ENCODE peak calls at places on chromosomes 2 and 18, in ten cellular contexts. One of them, this sample, is unnamed.

GRCh38 chr2:128438091-128438490 is 119.4 kb upstream of the HS6ST1 start:
- DNase-seq in uterus: peak; percentile 4
- DNase-seq in cardiac muscle cell: no peak
- DNase-seq in body of pancreas: peak; percentile 7
- DNase-seq in breast epithelium: no peak
- DNase-seq in aorta: peak; percentile 74
- DNase-seq in adipocyte: no peak
- DNase-seq in tibial artery: no peak
- DNase-seq in colonic mucosa: no peak
- DNase-seq in right lobe of liver: peak; percentile 36
- DNase-seq in this sample: no peak

GRCh38 chr18:80183273-80184050 is 63.9 kb downstream of the PARD6G start:
- DNase-seq in uterus: no peak
- DNase-seq in cardiac muscle cell: no peak
- DNase-seq in aorta: peak; percentile 13
- DNase-seq in breast epithelium: no peak
- DNase-seq in right lobe of liver: no peak
- DNase-seq in colonic mucosa: no peak
- DNase-seq in tibial artery: no peak
- DNase-seq in body of pancreas: no peak
- DNase-seq in adipocyte: peak; percentile 14
- DNase-seq in this sample: no peak

GRCh38 chr2:199851886-199852285 is 894 bp upstream of the FTCDNL1 start:
- DNase-seq in adipocyte: no peak
- DNase-seq in cardiac muscle cell: no peak
- DNase-seq in colonic mucosa: no peak
- DNase-seq in right lobe of liver: no peak
- DNase-seq in uterus: no peak
- DNase-seq in body of pancreas: no peak
- DNase-seq in tibial artery: no peak
- DNase-seq in breast epithelium: no peak
- DNase-seq in aorta: no peak
- DNase-seq in this sample: no peak

GRCh38 chr18:12621737-12622306 is 36.1 kb downstream of the SPIRE1 start:
- DNase-seq in colonic mucosa: no peak
- DNase-seq in adipocyte: peak; percentile 59
- DNase-seq in tibial artery: no peak
- DNase-seq in cardiac muscle cell: peak; percentile 38
- DNase-seq in body of pancreas: no peak
- DNase-seq in aorta: no peak
- DNase-seq in breast epithelium: no peak
- DNase-seq in right lobe of liver: no peak
- DNase-seq in uterus: no peak
- DNase-seq in this sample: no peak

GRCh38 chr18:3624818-3625716 is 175.1 kb downstream of the TGIF1 start:
- DNase-seq in adipocyte: peak; percentile 93
- DNase-seq in right lobe of liver: no peak
- DNase-seq in breast epithelium: no peak
- DNase-seq in aorta: no peak
- DNase-seq in body of pancreas: no peak
- DNase-seq in colonic mucosa: peak; percentile 55
- DNase-seq in tibial artery: no peak
- DNase-seq in cardiac muscle cell: peak; percentile 95
- DNase-seq in uterus: peak; percentile 47
- DNase-seq in this sample: peak; percentile 97

GRCh38 chr2:236341721-236342120 is 77.5 kb upstream of the ASB18 start:
- DNase-seq in colonic mucosa: no peak
- DNase-seq in tibial artery: no peak
- DNase-seq in breast epithelium: no peak
- DNase-seq in aorta: no peak
- DNase-seq in cardiac muscle cell: no peak
- DNase-seq in adipocyte: no peak
- DNase-seq in right lobe of liver: no peak
- DNase-seq in uterus: no peak
- DNase-seq in body of pancreas: no peak
- DNase-seq in this sample: no peak

GRCh38 chr2:10240161-10240681 is 62.5 kb upstream of the HPCAL1 start:
- DNase-seq in body of pancreas: no peak
- DNase-seq in cardiac muscle cell: no peak
- DNase-seq in tibial artery: no peak
- DNase-seq in right lobe of liver: peak; percentile 35
- DNase-seq in adipocyte: no peak
- DNase-seq in colonic mucosa: no peak
- DNase-seq in aorta: peak; percentile 41
- DNase-seq in uterus: no peak
- DNase-seq in breast epithelium: peak; percentile 45
- DNase-seq in this sample: no peak

GRCh38 chr2:220458051-220458450 is 830.6 kb downstream of the SLC4A3 start:
- DNase-seq in uterus: no peak
- DNase-seq in breast epithelium: no peak
- DNase-seq in body of pancreas: no peak
- DNase-seq in colonic mucosa: no peak
- DNase-seq in tibial artery: no peak
- DNase-seq in aorta: no peak
- DNase-seq in adipocyte: no peak
- DNase-seq in cardiac muscle cell: no peak
- DNase-seq in right lobe of liver: no peak
- DNase-seq in this sample: peak; percentile 23

GRCh38 chr2:238173692-238174091 is 14.9 kb downstream of the ERFE start:
- DNase-seq in tibial artery: no peak
- DNase-seq in uterus: no peak
- DNase-seq in body of pancreas: no peak
- DNase-seq in cardiac muscle cell: no peak
- DNase-seq in colonic mucosa: no peak
- DNase-seq in aorta: no peak
- DNase-seq in breast epithelium: no peak
- DNase-seq in right lobe of liver: no peak
- DNase-seq in adipocyte: no peak
- DNase-seq in this sample: no peak

GRCh38 chr2:138948070-138948539 is 167.9 kb upstream of the NXPH2 start:
- DNase-seq in right lobe of liver: no peak
- DNase-seq in uterus: no peak
- DNase-seq in adipocyte: peak; percentile 80
- DNase-seq in body of pancreas: no peak
- DNase-seq in breast epithelium: no peak
- DNase-seq in tibial artery: peak; percentile 61
- DNase-seq in colonic mucosa: no peak
- DNase-seq in aorta: no peak
- DNase-seq in cardiac muscle cell: peak; percentile 98
- DNase-seq in this sample: peak; percentile 98

GRCh38 chr2:166092889-166093288 is 34.9 kb downstream of the SCN1A start:
- DNase-seq in right lobe of liver: no peak
- DNase-seq in tibial artery: no peak
- DNase-seq in cardiac muscle cell: peak; percentile 53
- DNase-seq in uterus: no peak
- DNase-seq in colonic mucosa: no peak
- DNase-seq in body of pancreas: no peak
- DNase-seq in aorta: no peak
- DNase-seq in adipocyte: peak; percentile 42
- DNase-seq in breast epithelium: no peak
- DNase-seq in this sample: peak; percentile 5

GRCh38 chr2:62293490-62294212 is 97.7 kb downstream of the B3GNT2 start:
- DNase-seq in adipocyte: no peak
- DNase-seq in colonic mucosa: peak; percentile 95
- DNase-seq in body of pancreas: peak; percentile 92
- DNase-seq in tibial artery: peak; percentile 34
- DNase-seq in cardiac muscle cell: peak; percentile 18
- DNase-seq in uterus: peak; percentile 57
- DNase-seq in breast epithelium: peak; percentile 88
- DNase-seq in aorta: no peak
- DNase-seq in right lobe of liver: peak; percentile 90
- DNase-seq in this sample: peak; percentile 60

GRCh38 chr18:5282770-5283169 is 12.8 kb downstream of the ZBTB14 start:
- DNase-seq in cardiac muscle cell: no peak
- DNase-seq in right lobe of liver: no peak
- DNase-seq in aorta: no peak
- DNase-seq in uterus: no peak
- DNase-seq in body of pancreas: no peak
- DNase-seq in tibial artery: no peak
- DNase-seq in breast epithelium: no peak
- DNase-seq in adipocyte: no peak
- DNase-seq in colonic mucosa: no peak
- DNase-seq in this sample: no peak

GRCh38 chr2:241850544-241851324 is 8.0 kb downstream of the PDCD1 start:
- DNase-seq in tibial artery: no peak
- DNase-seq in breast epithelium: no peak
- DNase-seq in body of pancreas: no peak
- DNase-seq in uterus: no peak
- DNase-seq in adipocyte: no peak
- DNase-seq in cardiac muscle cell: no peak
- DNase-seq in colonic mucosa: no peak
- DNase-seq in aorta: peak; percentile 65
- DNase-seq in right lobe of liver: no peak
- DNase-seq in this sample: no peak

GRCh38 chr2:25257032-25257455 is 84.7 kb downstream of the DNMT3A start:
- DNase-seq in body of pancreas: no peak
- DNase-seq in tibial artery: no peak
- DNase-seq in uterus: no peak
- DNase-seq in right lobe of liver: no peak
- DNase-seq in aorta: no peak
- DNase-seq in cardiac muscle cell: peak; percentile 62
- DNase-seq in colonic mucosa: no peak
- DNase-seq in breast epithelium: no peak
- DNase-seq in adipocyte: peak; percentile 36
- DNase-seq in this sample: no peak

GRCh38 chr2:20475567-20475952 is 28.7 kb downstream of the RHOB start:
- DNase-seq in tibial artery: peak; percentile 1
- DNase-seq in breast epithelium: no peak
- DNase-seq in aorta: no peak
- DNase-seq in adipocyte: no peak
- DNase-seq in right lobe of liver: no peak
- DNase-seq in uterus: no peak
- DNase-seq in cardiac muscle cell: no peak
- DNase-seq in body of pancreas: no peak
- DNase-seq in colonic mucosa: no peak
- DNase-seq in this sample: no peak

GRCh38 chr2:218329826-218330651 is 26.6 kb upstream of the CATIP start:
- DNase-seq in tibial artery: no peak
- DNase-seq in right lobe of liver: no peak
- DNase-seq in colonic mucosa: no peak
- DNase-seq in uterus: no peak
- DNase-seq in cardiac muscle cell: no peak
- DNase-seq in breast epithelium: no peak
- DNase-seq in aorta: no peak
- DNase-seq in body of pancreas: no peak
- DNase-seq in adipocyte: no peak
- DNase-seq in this sample: no peak
- H3K4me3 ChIP-seq in tibial artery: no peak overlapping the region
- H3K4me3 ChIP-seq in right lobe of liver: no peak overlapping the region
- H3K4me3 ChIP-seq in colonic mucosa: no peak overlapping the region
- H3K4me3 ChIP-seq in uterus: no peak overlapping the region
- H3K4me3 ChIP-seq in cardiac muscle cell: no peak overlapping the region
- H3K4me3 ChIP-seq in breast epithelium: no peak overlapping the region
- H3K4me3 ChIP-seq in aorta: no peak overlapping the region
- H3K4me3 ChIP-seq in body of pancreas: no peak overlapping the region
- H3K4me3 ChIP-seq in adipocyte: no peak overlapping the region
- H3K4me3 ChIP-seq in this sample: no peak overlapping the region

GRCh38 chr18:10928971-10929373 is 220.4 kb downstream of the PIEZO2 start:
- DNase-seq in tibial artery: no peak
- DNase-seq in uterus: no peak
- DNase-seq in body of pancreas: no peak
- DNase-seq in adipocyte: peak; percentile 36
- DNase-seq in right lobe of liver: no peak
- DNase-seq in colonic mucosa: no peak
- DNase-seq in aorta: no peak
- DNase-seq in cardiac muscle cell: peak; percentile 29
- DNase-seq in breast epithelium: no peak
- DNase-seq in this sample: no peak

GRCh38 chr18:10926565-10927194 is 222.7 kb downstream of the PIEZO2 start:
- DNase-seq in breast epithelium: no peak
- DNase-seq in right lobe of liver: no peak
- DNase-seq in cardiac muscle cell: peak; percentile 68
- DNase-seq in body of pancreas: no peak
- DNase-seq in aorta: no peak
- DNase-seq in tibial artery: no peak
- DNase-seq in uterus: no peak
- DNase-seq in colonic mucosa: no peak
- DNase-seq in adipocyte: peak; percentile 12
- DNase-seq in this sample: no peak

GRCh38 chr18:10927290-10927979 is 221.9 kb downstream of the PIEZO2 start:
- DNase-seq in breast epithelium: no peak
- DNase-seq in cardiac muscle cell: peak; percentile 82
- DNase-seq in tibial artery: no peak
- DNase-seq in uterus: no peak
- DNase-seq in body of pancreas: no peak
- DNase-seq in adipocyte: peak; percentile 82
- DNase-seq in right lobe of liver: no peak
- DNase-seq in colonic mucosa: no peak
- DNase-seq in aorta: no peak
- DNase-seq in this sample: no peak

GRCh38 chr18:10930078-10930477 is 219.3 kb downstream of the PIEZO2 start:
- DNase-seq in body of pancreas: no peak
- DNase-seq in adipocyte: no peak
- DNase-seq in colonic mucosa: no peak
- DNase-seq in cardiac muscle cell: no peak
- DNase-seq in tibial artery: no peak
- DNase-seq in uterus: no peak
- DNase-seq in breast epithelium: no peak
- DNase-seq in right lobe of liver: no peak
- DNase-seq in aorta: no peak
- DNase-seq in this sample: no peak

GRCh38 chr18:10927980-10928605 is 221.3 kb downstream of the PIEZO2 start:
- DNase-seq in adipocyte: no peak
- DNase-seq in right lobe of liver: no peak
- DNase-seq in cardiac muscle cell: peak; percentile 57
- DNase-seq in aorta: no peak
- DNase-seq in tibial artery: no peak
- DNase-seq in body of pancreas: no peak
- DNase-seq in colonic mucosa: no peak
- DNase-seq in breast epithelium: no peak
- DNase-seq in uterus: no peak
- DNase-seq in this sample: no peak
- H3K36me3 ChIP-seq in adipocyte: no peaks in the 10 kb centered on the region
- H3K36me3 ChIP-seq in right lobe of liver: no peaks in the 10 kb centered on the region
- H3K36me3 ChIP-seq in cardiac muscle cell: no peaks in the 10 kb centered on the region
- H3K36me3 ChIP-seq in aorta: no peaks in the 10 kb centered on the region
- H3K36me3 ChIP-seq in tibial artery: no peaks in the 10 kb centered on the region
- H3K36me3 ChIP-seq in body of pancreas: no peaks in the 10 kb centered on the region
- H3K36me3 ChIP-seq in colonic mucosa: no peaks in the 10 kb centered on the region
- H3K36me3 ChIP-seq in breast epithelium: no peaks in the 10 kb centered on the region
- H3K36me3 ChIP-seq in uterus: no peaks in the 10 kb centered on the region
- H3K36me3 ChIP-seq in this sample: no peaks in the 10 kb centered on the region

GRCh38 chr2:207534390-207534789 is 4.6 kb downstream of the CREB1 start:
- DNase-seq in body of pancreas: no peak
- DNase-seq in uterus: no peak
- DNase-seq in tibial artery: no peak
- DNase-seq in right lobe of liver: no peak
- DNase-seq in colonic mucosa: no peak
- DNase-seq in adipocyte: no peak
- DNase-seq in cardiac muscle cell: no peak
- DNase-seq in aorta: no peak
- DNase-seq in breast epithelium: no peak
- DNase-seq in this sample: no peak
- H3K4me1 ChIP-seq in body of pancreas: peaks cover 36% of the 10 kb centered on the region
- H3K4me1 ChIP-seq in uterus: peaks cover 10% of the 10 kb centered on the region
- H3K4me1 ChIP-seq in tibial artery: peaks cover 38% of the 10 kb centered on the region
- H3K4me1 ChIP-seq in right lobe of liver: peaks cover 27% of the 10 kb centered on the region
- H3K4me1 ChIP-seq in colonic mucosa: peaks cover 23% of the 10 kb centered on the region
- H3K4me1 ChIP-seq in adipocyte: peaks cover 38% of the 10 kb centered on the region
- H3K4me1 ChIP-seq in cardiac muscle cell: peaks cover 14% of the 10 kb centered on the region
- H3K4me1 ChIP-seq in aorta: peaks cover 3% of the 10 kb centered on the region
- H3K4me1 ChIP-seq in breast epithelium: no peaks in the 10 kb centered on the region
- H3K4me1 ChIP-seq in this sample: peaks cover 11% of the 10 kb centered on the region

DNA sequence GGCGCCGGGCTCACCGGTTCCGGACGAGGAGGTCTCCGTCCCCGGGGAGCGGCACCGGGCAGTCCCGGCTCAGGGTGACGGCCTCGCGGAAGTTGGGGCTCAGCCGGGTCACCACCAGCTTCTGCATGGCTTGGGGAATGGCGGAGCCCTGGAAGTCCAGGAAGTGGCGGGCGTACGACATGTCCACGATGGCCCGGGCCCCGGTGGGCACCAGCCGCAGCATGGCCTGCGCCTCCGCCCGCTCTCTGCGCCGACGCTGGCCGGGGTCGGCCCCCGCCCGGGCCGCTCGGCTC is 157 bp downstream of the PTGR3 start:
- DNase-seq in right lobe of liver: no peak
- DNase-seq in breast epithelium: no peak
- DNase-seq in body of pancreas: peak; percentile 54
- DNase-seq in cardiac muscle cell: no peak
- DNase-seq in uterus: no peak
- DNase-seq in tibial artery: peak; percentile 29
- DNase-seq in aorta: peak; percentile 84
- DNase-seq in adipocyte: no peak
- DNase-seq in colonic mucosa: no peak
- DNase-seq in this sample: no peak
- H3K4me3 ChIP-seq in right lobe of liver: peak overlapping the region; percentile 94
- H3K4me3 ChIP-seq in breast epithelium: peak overlapping the region; percentile 94
- H3K4me3 ChIP-seq in body of pancreas: peak overlapping the region; percentile 64
- H3K4me3 ChIP-seq in cardiac muscle cell: peak overlapping the region; percentile 97
- H3K4me3 ChIP-seq in uterus: peak overlapping the region; percentile 99
- H3K4me3 ChIP-seq in tibial artery: peak overlapping the region; percentile 96
- H3K4me3 ChIP-seq in aorta: peak overlapping the region; percentile 94
- H3K4me3 ChIP-seq in adipocyte: peak overlapping the region; percentile 93
- H3K4me3 ChIP-seq in colonic mucosa: peak overlapping the region; percentile 87
- H3K4me3 ChIP-seq in this sample: peak overlapping the region; percentile 82

This sample was measured in mammary epithelial cell.